ENCODE peak calls at places on chromosomes 1 and 21, in eight cellular contexts. A is DND-41, D is heart left ventricle, H is A549, K is sigmoid colon, B is cardiac muscle cell, I is H1, L is fibroblast of lung. U is an unnamed sample.

GRCh38 chr1:5757177-5757820 is 234.9 kb downstream of the NPHP4 start:
- DNase-seq in K (no peak), B (no peak), L (no peak), D (no peak), I (no peak), H (no peak), A (no peak), U (no peak)

GRCh38 chr1:198187973-198188588 is 31.3 kb downstream of the NEK7 start:
- DNase-seq in I (no peak), D (no peak), K (no peak), A (peak; percentile 33), H (no peak), B (no peak), L (peak; percentile 37), U (no peak)

GRCh38 chr1:247948558-247948957 is at the start of gene OR2L8:
- DNase-seq in B (no peak), I (no peak), K (no peak), H (no peak), A (no peak), D (no peak), L (no peak), U (no peak)

GRCh38 chr21:45568383-45568782 is 26.1 kb upstream of the SLC19A1 start:
- DNase-seq in B (no peak), D (no peak), K (peak; percentile 48), H (no peak), A (no peak), I (no peak), L (no peak), U (no peak)

GRCh38 chr1:41492341-41492848 is 7.9 kb upstream of the EDN2 start:
- DNase-seq in I (peak; percentile 88), A (peak; percentile 47), L (peak; percentile 41), B (no peak), H (no peak), K (no peak), D (no peak), U (no peak)

GRCh38 chr1:31984419-31985347 is 29.0 kb upstream of the KHDRBS1 start:
- DNase-seq in A (peak; percentile 62), K (no peak), B (peak; percentile 40), I (no peak), D (no peak), L (peak; percentile 67), H (no peak), U (peak; percentile 46)

GRCh38 chr1:228277491-228278431 is 69.9 kb downstream of the OBSCN start:
- DNase-seq in I (peak; percentile 20), H (no peak), L (no peak), D (no peak), K (peak; percentile 58), A (no peak), B (no peak), U (no peak)

GRCh38 chr1:77514871-77515776 is 167.3 kb downstream of the ZZZ3 start:
- DNase-seq in B (peak; percentile 79), L (peak; percentile 71), H (no peak), A (no peak), D (peak; percentile 31), I (peak; percentile 57), K (no peak), U (no peak)

GRCh38 chr1:19676438-19676922 is 11.8 kb downstream of the HTR6 start:
- DNase-seq in I (peak; percentile 82), B (peak; percentile 88), A (peak; percentile 61), K (peak; percentile 78), D (peak; percentile 81), H (peak; percentile 28), L (peak; percentile 64), U (no peak)

GRCh38 chr1:60833173-60833572 is 249.2 kb upstream of the NFIA start:
- DNase-seq in B (peak; percentile 72), H (no peak), L (no peak), I (no peak), K (no peak), D (no peak), A (no peak), U (no peak)

DNA sequence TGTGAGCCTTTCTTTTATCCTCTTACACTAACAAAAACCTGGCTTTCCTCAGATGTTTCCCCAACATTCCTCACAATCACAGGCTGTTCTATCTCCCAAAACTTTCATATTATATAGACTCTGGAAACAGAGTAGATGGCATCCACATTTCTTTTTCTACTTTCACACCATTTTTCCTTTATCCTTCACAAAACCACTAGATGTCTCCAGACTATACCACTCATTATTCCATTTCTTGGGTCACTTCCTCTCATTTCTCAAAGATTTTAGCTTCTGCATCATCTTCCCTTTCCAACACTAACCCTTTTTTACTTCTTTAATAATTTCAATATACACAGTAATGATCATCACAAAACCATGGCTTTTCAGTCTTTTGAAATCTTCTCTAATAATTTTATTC is 286.0 kb upstream of the DEPDC1 start:
- DNase-seq in H (no peak), A (no peak), L (no peak), K (no peak), D (no peak), B (peak; percentile 1), I (no peak), U (no peak)
- TF ChIP-seq CTCF in H (no peak), A (peak; percentile 5), L (no peak), K (no peak), D (no peak), B (peak; percentile 14), I (no peak), U (no peak)

GRCh38 chr1:27528701-27529637 is 39.0 kb upstream of the WASF2 start:
- DNase-seq in K (peak; percentile 95), B (peak; percentile 90), L (peak; percentile 52), D (peak; percentile 85), I (no peak), H (no peak), A (no peak), U (no peak)

GRCh38 chr1:27527857-27528700 is 38.1 kb upstream of the WASF2 start:
- DNase-seq in L (no peak), I (peak; percentile 82), B (peak; percentile 24), D (no peak), H (no peak), A (no peak), K (no peak), U (peak; percentile 50)

GRCh38 chr1:27529638-27530018 is 39.7 kb upstream of the WASF2 start:
- DNase-seq in H (no peak), A (no peak), I (no peak), D (no peak), L (no peak), B (no peak), K (no peak), U (no peak)

GRCh38 chr1:27532119-27532695 is 42.2 kb upstream of the WASF2 start:
- DNase-seq in I (no peak), A (no peak), K (no peak), D (no peak), L (no peak), H (no peak), B (no peak), U (no peak)

GRCh38 chr1:27530192-27530591 is 40.2 kb upstream of the WASF2 start:
- DNase-seq in K (no peak), A (no peak), D (no peak), I (no peak), H (no peak), B (no peak), L (no peak), U (no peak)
- H3K27ac ChIP-seq in K (peak overlapping the region; percentile 90), A (no peak overlapping the region), D (peak overlapping the region; percentile 95), I (no peak overlapping the region), H (no peak overlapping the region), B (peak overlapping the region; percentile 94), L (no peak overlapping the region), U (no peak overlapping the region)

GRCh38 chr1:147077081-147077480 is 95.2 kb downstream of the PRKAB2 start:
- DNase-seq in A (no peak), B (no peak), L (no peak), H (no peak), D (no peak), I (no peak), K (no peak), U (no peak)

GRCh38 chr1:147078606-147079399 is 93.5 kb downstream of the PRKAB2 start:
- DNase-seq in B (no peak), D (no peak), I (peak; percentile 65), K (no peak), H (no peak), L (no peak), A (no peak), U (no peak)

GRCh38 chr1:147077936-147078605 is 94.2 kb downstream of the PRKAB2 start:
- DNase-seq in B (no peak), I (peak; percentile 73), D (no peak), H (no peak), L (no peak), K (no peak), A (no peak), U (no peak)

GRCh38 chr1:147076442-147076841 is 95.8 kb downstream of the PRKAB2 start:
- DNase-seq in K (no peak), A (no peak), I (no peak), L (no peak), H (no peak), D (no peak), B (no peak), U (no peak)

DNA sequence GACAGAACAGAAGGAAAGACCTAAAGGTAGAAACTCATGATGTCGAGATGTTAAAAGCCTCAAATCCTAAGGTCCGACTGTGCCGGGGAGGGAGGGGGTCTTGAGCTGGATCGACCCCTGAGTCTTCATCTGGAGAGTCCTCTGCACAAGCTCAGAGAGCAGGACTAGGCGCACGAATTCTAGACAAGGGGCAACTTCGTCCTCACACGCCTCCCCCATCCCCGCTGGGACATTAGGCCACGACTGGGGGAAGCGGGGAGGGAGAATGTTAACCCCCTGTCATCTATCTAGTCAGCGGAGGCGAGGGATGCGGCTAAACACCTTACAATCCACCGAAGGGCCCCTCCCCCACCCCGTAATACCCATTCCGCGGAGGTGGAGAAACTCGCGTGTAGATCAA is 94.7 kb downstream of the PRKAB2 start:
- DNase-seq in H (no peak), K (no peak), B (no peak), A (no peak), L (no peak), I (peak; percentile 52), D (no peak), U (no peak)
- H3K9me3 ChIP-seq in H (no peaks in the 10 kb centered on the region), K (no peaks in the 10 kb centered on the region), B (no peaks in the 10 kb centered on the region), A (peaks cover 11% of the 10 kb centered on the region), L (no peaks in the 10 kb centered on the region), I (no peaks in the 10 kb centered on the region), D (no peaks in the 10 kb centered on the region), U (no peaks in the 10 kb centered on the region)

GRCh38 chr1:113874017-113874879 is 2.7 kb upstream of the PTPN22 start:
- DNase-seq in D (no peak), L (peak; percentile 77), K (no peak), B (peak; percentile 64), I (no peak), H (no peak), A (no peak), U (no peak)
- TF ChIP-seq CTCF in D (no peak), L (no peak), K (no peak), B (peak; percentile 30), I (peak; percentile 35), H (no peak), A (peak; percentile 40), U (no peak)

GRCh38 chr1:48471103-48471502 is 901 bp downstream of the SPATA6 start:
- DNase-seq in L (no peak), I (peak; percentile 45), D (no peak), K (peak; percentile 75), H (no peak), A (no peak), B (peak; percentile 27), U (no peak)
- H3K27ac ChIP-seq in L (peak overlapping the region; percentile 78), I (peak overlapping the region; percentile 67), D (peak overlapping the region; percentile 86), K (peak overlapping the region; percentile 95), H (peak overlapping the region; percentile 77), A (no peak overlapping the region), B (peak overlapping the region; percentile 33), U (no peak overlapping the region)

DNA sequence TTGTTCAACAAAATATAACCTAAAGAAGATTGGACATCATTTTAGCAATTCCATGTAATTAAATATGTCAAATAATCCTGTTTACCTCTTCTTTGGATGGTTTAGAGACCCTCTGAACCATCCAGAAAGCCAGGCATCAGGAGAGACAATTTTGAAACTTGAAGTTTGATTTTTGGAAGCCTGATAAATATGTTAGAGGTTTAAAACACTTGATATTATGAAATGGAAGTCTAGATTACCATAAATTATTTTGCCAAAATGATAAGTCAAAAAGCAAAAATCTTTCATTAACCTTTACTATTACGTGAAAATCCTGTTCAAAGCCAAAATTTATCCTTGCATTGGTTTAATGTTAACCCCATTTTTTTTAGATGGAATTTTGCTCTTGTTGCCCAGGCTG is 43.5 kb downstream of the CCDC30 start:
- DNase-seq in B (no peak), H (no peak), D (no peak), K (no peak), L (no peak), I (no peak), A (no peak), U (no peak)
- H3K9me3 ChIP-seq in B (peaks cover 7% of the 10 kb centered on the region), H (peaks cover 21% of the 10 kb centered on the region), D (no peaks in the 10 kb centered on the region), K (no peaks in the 10 kb centered on the region), L (no peaks in the 10 kb centered on the region), I (peaks cover 71% of the 10 kb centered on the region), A (peaks cover 34% of the 10 kb centered on the region), U (peaks cover 55% of the 10 kb centered on the region)